ENCODE peak calls at places on chromosome 15, in seven cellular contexts. H, U, B, N, P, V and I are unnamed samples.

GRCh38 chr15:36999778-37000177 is 100.6 kb downstream of the MEIS2 start:
- DNase-seq in H (no peak), U (no peak), B (no peak), N (no peak), P (no peak), V (no peak), I (no peak)

GRCh38 chr15:99345832-99346462 is 94.7 kb downstream of the LRRC28 start:
- DNase-seq in H (no peak), U (no peak), B (no peak), N (no peak), P (no peak), V (no peak), I (no peak)

GRCh38 chr15:52101542-52102340 is 10.8 kb downstream of the BCL2L10 start:
- DNase-seq in H (no peak), U (no peak), B (no peak), N (peak), P (no peak), V (no peak), I (no peak)

GRCh38 chr15:45134682-45135604 is 5.1 kb downstream of the DUOX1 start:
- DNase-seq in H (no peak), U (no peak), B (no peak), N (no peak), P (no peak), V (no peak), I (no peak)

GRCh38 chr15:69888406-69888805 is 209.3 kb downstream of the TLE3 start:
- DNase-seq in H (no peak), U (no peak), B (no peak), N (no peak), P (no peak), V (no peak), I (no peak)

GRCh38 chr15:93614446-93615104 is 525.6 kb upstream of the RGMA start:
- DNase-seq in H (no peak), U (no peak), B (no peak), N (no peak), P (peak), V (no peak), I (no peak)

GRCh38 chr15:56817690-56818089 is 84.4 kb upstream of the ZNF280D start:
- DNase-seq in H (no peak), U (no peak), B (no peak), N (peak), P (no peak), V (no peak), I (no peak)

GRCh38 chr15:57554063-57554820 is 37.5 kb upstream of the MYZAP start:
- DNase-seq in H (no peak), U (no peak), B (no peak), N (no peak), P (no peak), V (peak), I (peak)

GRCh38 chr15:82113116-82113715 is 67.4 kb upstream of the MEX3B start:
- DNase-seq in H (no peak), U (no peak), B (no peak), N (peak), P (no peak), V (no peak), I (no peak)

GRCh38 chr15:65071381-65071811 is 3.6 kb upstream of the RASL12 start:
- DNase-seq in H (peak), U (no peak), B (no peak), N (no peak), P (peak), V (no peak), I (peak)

GRCh38 chr15:94286581-94286980 is 55.2 kb downstream of the MCTP2 start:
- DNase-seq in H (no peak), U (no peak), B (no peak), N (no peak), P (no peak), V (no peak), I (no peak)

GRCh38 chr15:63374686-63375520 is 6.7 kb downstream of the CA12 start:
- DNase-seq in H (peak), U (no peak), B (peak), N (peak), P (peak), V (peak), I (peak)

GRCh38 chr15:85408270-85408746 is 27.9 kb downstream of the AKAP13 start:
- DNase-seq in H (no peak), U (no peak), B (no peak), N (no peak), P (no peak), V (no peak), I (no peak)

GRCh38 chr15:66454143-66454542 is 43.4 kb downstream of the SNAPC5 start:
- DNase-seq in H (peak), U (no peak), B (peak), N (peak), P (no peak), V (no peak), I (no peak)

GRCh38 chr15:80436511-80437307 is 32.5 kb downstream of the ARNT2 start:
- DNase-seq in H (peak), U (no peak), B (peak), N (peak), P (no peak), V (peak), I (no peak)

GRCh38 chr15:70111203-70112017 is 13.7 kb upstream of the TLE3 start:
- DNase-seq in H (peak), U (no peak), B (peak), N (peak), P (peak), V (peak), I (peak)

GRCh38 chr15:61281328-61281727 is 52.2 kb upstream of the RORA start:
- DNase-seq in H (no peak), U (no peak), B (no peak), N (no peak), P (no peak), V (no peak), I (no peak)
- TF ChIP-seq CTCF in H (no peak), U (no peak), B (no peak), N (no peak), P (no peak), V (no peak), I (no peak)

DNA sequence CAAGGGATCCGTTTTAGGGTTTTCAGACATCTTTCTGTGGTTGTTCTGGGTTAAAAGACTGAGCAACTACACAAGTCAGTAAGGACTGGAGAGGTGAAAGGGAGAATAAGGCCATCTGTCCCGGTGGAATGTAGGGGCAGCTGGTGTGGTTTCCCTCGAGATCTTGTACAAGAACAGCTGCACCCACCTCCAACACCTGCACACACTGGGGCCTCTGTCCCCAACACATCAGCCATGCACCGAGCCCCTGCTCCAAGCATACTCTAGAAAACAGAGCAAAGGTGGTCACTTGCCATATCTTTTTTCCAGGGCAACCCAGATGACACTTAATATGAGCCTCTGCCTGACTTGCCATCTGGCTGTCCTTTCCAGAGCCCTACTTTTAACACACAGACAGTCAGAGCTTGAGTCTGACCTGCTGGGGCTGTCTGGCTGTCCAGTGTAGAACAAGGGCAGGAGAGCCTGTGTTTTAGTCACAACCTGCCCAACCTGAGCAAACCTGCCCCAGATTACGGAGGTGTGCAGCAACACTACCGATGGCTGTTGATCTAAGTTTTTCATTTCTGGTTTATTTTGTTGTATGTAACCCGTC is 12.2 kb downstream of the MAN2A2 start:
- DNase-seq in H (no peak), U (no peak), B (no peak), N (no peak), P (peak), V (no peak), I (no peak)
- H3K4me3 ChIP-seq in H (no peak), U (no peak), B (no peak), N (no peak), P (peak), V (no peak), I (no peak)

DNA sequence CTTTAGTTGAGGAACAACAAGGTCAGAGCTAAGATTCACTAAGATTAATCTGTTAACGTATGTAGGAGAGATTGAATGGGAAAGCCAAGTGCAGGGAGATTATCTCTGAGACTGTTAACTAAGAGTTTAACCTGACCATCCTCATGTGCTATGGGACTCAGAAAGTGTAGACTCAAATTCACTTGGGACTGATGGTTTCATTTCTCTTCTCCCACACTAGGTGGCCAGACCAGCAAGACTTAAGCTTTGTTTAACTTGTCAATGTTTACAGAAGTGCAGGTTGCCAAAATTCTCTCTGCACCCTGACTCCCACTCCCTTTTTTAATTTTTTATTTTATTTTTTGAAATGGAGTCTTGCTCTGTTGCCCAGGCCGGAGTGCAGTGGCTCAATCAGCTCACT is 6.3 kb upstream of the HEXA start:
- DNase-seq in H (no peak), U (no peak), B (no peak), N (peak), P (no peak), V (no peak), I (no peak)
- TF ChIP-seq CTCF in H (peak), U (no peak), B (no peak), N (peak), P (no peak), V (no peak), I (peak)

GRCh38 chr15:33069161-33069560 is 125.4 kb downstream of the FMN1 start:
- DNase-seq in H (no peak), U (no peak), B (no peak), N (no peak), P (no peak), V (no peak), I (no peak)

GRCh38 chr15:33067456-33067855 is 127.1 kb downstream of the FMN1 start:
- DNase-seq in H (peak), U (no peak), B (peak), N (peak), P (no peak), V (peak), I (no peak)

GRCh38 chr15:33066584-33066983 is 127.9 kb downstream of the FMN1 start:
- DNase-seq in H (no peak), U (no peak), B (no peak), N (no peak), P (no peak), V (no peak), I (no peak)

GRCh38 chr15:33068531-33068990 is 126.0 kb downstream of the FMN1 start:
- DNase-seq in H (peak), U (no peak), B (peak), N (peak), P (peak), V (peak), I (no peak)

GRCh38 chr15:33068007-33068441 is 126.5 kb downstream of the FMN1 start:
- DNase-seq in H (peak), U (peak), B (peak), N (peak), P (peak), V (no peak), I (no peak)
- H3K4me3 ChIP-seq in H (no peak), U (peak), B (no peak), N (peak), P (peak), V (peak), I (no peak)

GRCh38 chr15:74788042-74788715 is 6.3 kb downstream of the CSK start:
- DNase-seq in H (no peak), U (no peak), B (no peak), N (no peak), P (no peak), V (no peak), I (no peak)

GRCh38 chr15:74786659-74787165 is 4.8 kb downstream of the CSK start:
- DNase-seq in H (no peak), U (no peak), B (no peak), N (no peak), P (no peak), V (no peak), I (no peak)

GRCh38 chr15:74788716-74789151 is 6.9 kb downstream of the CSK start:
- DNase-seq in H (no peak), U (peak), B (no peak), N (no peak), P (no peak), V (no peak), I (no peak)

GRCh38 chr15:74789171-74789627 is 7.3 kb downstream of the CSK start:
- DNase-seq in H (no peak), U (peak), B (no peak), N (no peak), P (no peak), V (no peak), I (no peak)

GRCh38 chr15:74787251-74788041 is 5.6 kb downstream of the CSK start:
- DNase-seq in H (peak), U (peak), B (peak), N (peak), P (peak), V (peak), I (peak)
- TF ChIP-seq CTCF in H (peak), U (peak), B (peak), N (peak), P (peak), V (peak), I (peak)

DNA sequence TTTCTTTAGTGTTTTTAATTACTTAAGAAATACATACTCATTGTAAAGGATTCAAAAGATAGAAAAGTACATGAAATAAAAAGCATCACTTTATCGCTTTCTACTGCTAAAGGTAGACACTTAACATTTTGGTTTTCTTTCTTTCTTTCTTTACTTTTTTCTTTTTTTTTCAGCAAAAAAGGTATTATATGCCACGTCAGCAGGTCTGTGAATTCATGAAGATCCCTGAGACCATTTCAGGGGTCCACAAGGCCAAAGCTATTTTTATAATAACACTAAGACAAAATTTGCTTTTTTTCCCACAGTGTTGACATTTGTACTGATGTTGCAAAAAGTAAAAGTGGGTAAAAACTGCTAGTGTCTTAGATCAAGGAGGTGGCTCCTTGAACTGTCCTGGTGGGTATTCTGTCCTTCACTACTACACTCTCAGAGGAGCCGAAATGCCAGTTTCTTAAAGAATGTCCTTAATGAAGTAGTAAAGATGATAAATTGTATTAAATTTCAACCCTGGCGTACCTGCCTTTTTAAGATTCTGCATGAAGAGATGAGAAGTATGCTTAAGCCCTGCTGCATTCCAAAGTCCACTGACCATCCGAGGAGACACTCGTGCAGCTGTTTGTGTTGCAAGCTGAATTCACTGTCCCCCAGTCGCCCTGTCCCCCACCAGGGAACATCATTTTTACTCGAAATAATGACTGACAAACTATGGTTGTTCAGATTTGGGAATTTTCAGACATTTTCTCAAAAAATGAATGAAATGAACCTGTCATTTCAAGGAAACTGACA is 106.7 kb upstream of the PIAS1 start:
- DNase-seq in H (no peak), U (no peak), B (no peak), N (no peak), P (no peak), V (no peak), I (no peak)
- H3K4me3 ChIP-seq in H (no peak), U (no peak), B (no peak), N (no peak), P (no peak), V (no peak), I (no peak)